ENCODE peak calls at places on chromosomes 6 and 20, in eight cellular contexts. O is fibroblast of the aortic adventitia; V is Right ventricle myocardium superior; T is progenitor cell of endocrine pancreas; H is heart right ventricle; Z is stimulated activated effector memory CD8-positive, alpha-beta T cell treated with anti-CD3 and anti-CD28 coated beads, Interleukin-12 subunit alpha, Interleukin-12 subunit beta, amount 100 ng/mL, for 72 hours; F is HS-27A; W is dermis microvascular lymphatic vessel endothelial cell. M is an unnamed sample.

GRCh38 chr20:11180186-11180585 is 506.4 kb upstream of the JAG1 start:
- DNase-seq in O (no peak), V (no peak), T (no peak), H (no peak), Z (no peak), F (no peak), W (peak), M (no peak)

GRCh38 chr6:56959938-56960337 is 5.0 kb downstream of the BEND6 start:
- DNase-seq in O (peak), V (no peak), T (no peak), H (no peak), Z (no peak), F (no peak), W (peak), M (no peak)

GRCh38 chr6:38161331-38161730 is 341.8 kb downstream of the ZFAND3 start:
- DNase-seq in O (no peak), V (no peak), T (no peak), H (no peak), Z (no peak), F (no peak), W (no peak), M (no peak)

GRCh38 chr20:6637160-6637579 is 130.3 kb upstream of the BMP2 start:
- DNase-seq in O (no peak), V (no peak), T (no peak), H (no peak), Z (no peak), F (no peak), W (no peak), M (no peak)

GRCh38 chr6:14035448-14035847 is 82.1 kb upstream of the CD83 start:
- DNase-seq in O (peak), V (no peak), T (no peak), H (no peak), Z (no peak), F (peak), W (no peak), M (no peak)

GRCh38 chr20:58019027-58019849 is 209.2 kb downstream of the ANKRD60 start:
- DNase-seq in O (no peak), V (no peak), T (no peak), H (no peak), Z (no peak), F (peak), W (no peak), M (no peak)

GRCh38 chr6:33147807-33148666 is 44.2 kb downstream of the COL11A2 start:
- DNase-seq in O (peak), V (no peak), T (no peak), H (no peak), Z (no peak), F (no peak), W (peak), M (peak)

GRCh38 chr20:44572551-44573500 is 9.6 kb upstream of the PKIG start:
- DNase-seq in O (peak), V (peak), T (no peak), H (peak), Z (no peak), F (peak), W (peak), M (peak)

GRCh38 chr20:14497004-14497403 is 159.6 kb upstream of the FLRT3 start:
- DNase-seq in O (no peak), V (no peak), T (no peak), H (no peak), Z (no peak), F (no peak), W (peak), M (no peak)

M was measured in OCI-LY7.